ENCODE peak calls at places on chromosomes 2 and 18, in four cellular contexts. U is DND-41, Q is endothelial cell of umbilical vein, E is GM23248. Z is an unnamed sample.

GRCh38 chr2:1613731-1614354 is 130.5 kb downstream of the PXDN start:
- DNase-seq in U (no peak), E (peak; percentile 72), Q (no peak), Z (no peak)

GRCh38 chr2:47221039-47221438 is 65.9 kb upstream of the STPG4 start:
- DNase-seq in Q (no peak), U (no peak), E (peak; percentile 79), Z (no peak)

GRCh38 chr2:210399440-210400041 is 77.0 kb downstream of the LANCL1 start:
- DNase-seq in Q (peak; percentile 21), U (no peak), E (peak; percentile 29), Z (peak; percentile 4)

GRCh38 chr2:68292108-68292710 is 27.5 kb downstream of the CNRIP1 start:
- DNase-seq in E (peak; percentile 50), Q (peak; percentile 11), U (peak; percentile 11), Z (peak; percentile 24)

GRCh38 chr2:603869-604268 is 73.3 kb downstream of the TMEM18 start:
- DNase-seq in U (no peak), Q (no peak), E (no peak), Z (no peak)

GRCh38 chr18:22169011-22169888 is at the start of gene GATA6:
- DNase-seq in E (peak; percentile 95), Q (peak; percentile 95), U (no peak), Z (peak; percentile 85)

GRCh38 chr2:169739351-169739750 is 5.7 kb downstream of the KLHL23 start:
- DNase-seq in U (no peak), E (no peak), Q (no peak), Z (no peak)

GRCh38 chr18:43622024-43622423 is 344.7 kb upstream of the SYT4 start:
- DNase-seq in E (no peak), U (no peak), Q (no peak), Z (no peak)

GRCh38 chr18:68922392-68922791 is 124.5 kb downstream of the CCDC102B start:
- DNase-seq in Q (no peak), U (no peak), E (no peak), Z (no peak)

GRCh38 chr2:188365058-188365641 is 73.5 kb downstream of the GULP1 start:
- DNase-seq in Q (no peak), E (no peak), U (no peak), Z (no peak)

GRCh38 chr2:6773007-6773693 is 92.6 kb downstream of the CMPK2 start:
- DNase-seq in U (peak; percentile 79), E (peak; percentile 48), Q (peak; percentile 9), Z (peak; percentile 26)

GRCh38 chr2:105329561-105330495 is at the start of gene TGFBRAP1:
- DNase-seq in U (peak; percentile 56), E (peak; percentile 84), Q (peak; percentile 35), Z (no peak)

GRCh38 chr18:8771930-8772329 is 66.6 kb downstream of the MTCL1 start:
- DNase-seq in Q (peak; percentile 20), E (peak; percentile 56), U (no peak), Z (no peak)

GRCh38 chr18:62867521-62867920 is 152.2 kb downstream of the PHLPP1 start:
- DNase-seq in U (no peak), E (no peak), Q (no peak), Z (no peak)

GRCh38 chr2:25537526-25537925 is 135.9 kb downstream of the DTNB start:
- DNase-seq in E (no peak), Q (no peak), U (no peak), Z (no peak)

GRCh38 chr2:241817126-241817820 is 8.3 kb downstream of the NEU4 start:
- DNase-seq in E (no peak), U (no peak), Q (no peak), Z (no peak)

GRCh38 chr2:36371070-36371962 is 15.7 kb downstream of the CRIM1 start:
- DNase-seq in E (peak; percentile 55), Q (peak; percentile 65), U (no peak), Z (no peak)

GRCh38 chr18:27844416-27844792 is 332.5 kb downstream of the CDH2 start:
- DNase-seq in Q (no peak), U (peak; percentile 58), E (peak; percentile 17), Z (no peak)

GRCh38 chr2:232457121-232458011 is 1.4 kb downstream of the ALPI start:
- DNase-seq in Q (no peak), U (no peak), E (no peak), Z (no peak)

GRCh38 chr18:50079571-50080295 is 115.2 kb downstream of the MYO5B start:
- DNase-seq in Q (no peak), E (no peak), U (no peak), Z (no peak)

GRCh38 chr18:22320736-22321135 is 97.0 kb downstream of the CTAGE1 start:
- DNase-seq in Q (no peak), E (no peak), U (no peak), Z (no peak)

GRCh38 chr2:96090181-96090500 is 26.2 kb downstream of the ADRA2B start:
- DNase-seq in U (no peak), Q (no peak), E (no peak), Z (no peak)

GRCh38 chr2:118989481-118989880 is 47.5 kb downstream of the MARCO start:
- DNase-seq in Q (no peak), U (no peak), E (no peak), Z (no peak)

GRCh38 chr2:200418399-200418798 is 91.5 kb downstream of the KCTD18 start:
- DNase-seq in E (no peak), Q (no peak), U (no peak), Z (no peak)

GRCh38 chr2:65430515-65431416 is 1.6 kb downstream of the SPRED2 start:
- DNase-seq in E (peak; percentile 70), U (peak; percentile 87), Q (peak; percentile 23), Z (peak; percentile 75)

GRCh38 chr2:46299365-46300263 is 2.4 kb downstream of the EPAS1 start:
- DNase-seq in U (no peak), Q (peak; percentile 73), E (peak; percentile 91), Z (no peak)

GRCh38 chr2:195330513-195330956 is 326.5 kb upstream of the SLC39A10 start:
- DNase-seq in U (no peak), E (no peak), Q (no peak), Z (no peak)

GRCh38 chr2:191950132-191950885 is 103.4 kb upstream of the CAVIN2 start:
- DNase-seq in E (peak; percentile 77), Q (peak; percentile 80), U (no peak), Z (no peak)

GRCh38 chr18:58805482-58806187 is 59.0 kb upstream of the ZNF532 start:
- DNase-seq in Q (no peak), U (no peak), E (no peak), Z (no peak)

GRCh38 chr18:56447972-56448371 is 190.4 kb downstream of the TXNL1 start:
- DNase-seq in E (no peak), Q (no peak), U (no peak), Z (no peak)

GRCh38 chr2:46974174-46974573 is 58.6 kb upstream of the MCFD2 start:
- DNase-seq in U (no peak), E (no peak), Q (no peak), Z (no peak)

GRCh38 chr2:112482309-112483046 is 522 bp downstream of the TTL start:
- DNase-seq in E (peak; percentile 69), U (peak; percentile 54), Q (peak; percentile 49), Z (no peak)

GRCh38 chr18:12564861-12565260 is 93.0 kb downstream of the SPIRE1 start:
- DNase-seq in E (no peak), U (no peak), Q (no peak), Z (no peak)

GRCh38 chr18:12564378-12564777 is 93.5 kb downstream of the SPIRE1 start:
- DNase-seq in E (no peak), Q (no peak), U (no peak), Z (no peak)

GRCh38 chr18:12571617-12572016 is 86.3 kb downstream of the SPIRE1 start:
- DNase-seq in U (no peak), Q (no peak), E (no peak), Z (no peak)

GRCh38 chr18:12569791-12570190 is 88.1 kb downstream of the SPIRE1 start:
- DNase-seq in E (no peak), Q (no peak), U (no peak), Z (no peak)

DNA sequence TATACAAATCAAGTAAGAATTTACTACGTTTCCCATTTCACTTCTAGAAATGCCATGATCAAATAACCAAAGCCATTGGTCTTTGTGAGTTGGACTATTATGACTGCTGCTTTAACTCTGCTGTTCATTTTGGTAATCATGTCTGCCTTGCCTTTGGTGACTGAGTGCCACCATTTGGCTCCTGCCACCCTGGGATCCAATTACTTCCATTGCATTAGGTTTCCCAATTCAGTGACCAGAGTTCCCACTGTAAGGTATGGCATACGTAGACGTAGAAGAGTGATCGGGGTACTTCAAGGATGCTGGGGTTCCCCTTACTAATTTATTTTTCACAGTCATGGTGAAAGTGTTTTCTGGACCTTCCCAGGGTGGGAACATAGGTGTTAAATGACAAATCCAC is 90.1 kb downstream of the SPIRE1 start:
- DNase-seq in E (no peak), U (no peak), Q (no peak), Z (no peak)
- H3K4me1 ChIP-seq in E (peaks cover 7% of the 10 kb centered on the region), U (no peaks in the 10 kb centered on the region), Q (no peaks in the 10 kb centered on the region), Z (no peaks in the 10 kb centered on the region)

GRCh38 chr2:240257940-240258580 is 117.6 kb upstream of the OTOS start:
- DNase-seq in U (no peak), Q (no peak), E (no peak), Z (no peak)
- H2AFZ ChIP-seq in U (no peak overlapping the region), Q (no peak overlapping the region), E (no peak overlapping the region), Z (no peak overlapping the region)

GRCh38 chr2:75607988-75608683 is 38.4 kb upstream of the MRPL19 start:
- DNase-seq in E (peak; percentile 40), U (no peak), Q (peak; percentile 19), Z (no peak)

GRCh38 chr2:75608684-75609333 is 37.8 kb upstream of the MRPL19 start:
- DNase-seq in Q (peak; percentile 60), E (peak; percentile 75), U (peak; percentile 67), Z (peak; percentile 24)

GRCh38 chr2:75610671-75611070 is 35.9 kb upstream of the MRPL19 start:
- DNase-seq in E (no peak), U (no peak), Q (no peak), Z (no peak)

GRCh38 chr2:75609937-75610508 is 36.6 kb upstream of the MRPL19 start:
- DNase-seq in U (peak; percentile 43), Q (no peak), E (peak; percentile 56), Z (no peak)

DNA sequence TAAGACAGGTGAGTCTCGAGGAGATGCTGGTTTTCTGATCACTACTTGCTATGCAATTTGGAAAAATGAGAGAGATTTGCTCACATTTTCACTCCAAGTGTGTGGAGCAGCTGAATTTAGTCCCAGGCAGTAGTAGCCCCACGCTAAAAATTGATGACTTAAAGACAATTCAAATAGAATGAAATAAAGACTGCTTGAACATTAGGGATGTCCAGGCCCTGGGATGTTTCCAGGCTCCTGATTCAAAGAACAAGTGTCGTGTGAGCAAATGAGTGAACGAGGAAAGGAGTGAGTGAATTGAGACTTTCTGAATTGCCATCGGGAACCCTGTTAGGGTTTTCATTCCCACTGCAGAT is 37.3 kb upstream of the MRPL19 start:
- DNase-seq in U (no peak), E (no peak), Q (no peak), Z (no peak)
- H3K4me1 ChIP-seq in U (peaks cover 26% of the 10 kb centered on the region), E (peaks cover 43% of the 10 kb centered on the region), Q (peaks cover 6% of the 10 kb centered on the region), Z (peaks cover 10% of the 10 kb centered on the region)

GRCh38 chr2:15620340-15620739 is 28.7 kb downstream of the DDX1 start:
- DNase-seq in Q (no peak), U (no peak), E (no peak), Z (no peak)
- H2AFZ ChIP-seq in Q (no peak overlapping the region), U (no peak overlapping the region), E (no peak overlapping the region), Z (no peak overlapping the region)

GRCh38 chr2:203936949-203937348 is 386 bp downstream of the ICOS start:
- DNase-seq in Q (no peak), U (no peak), E (no peak), Z (no peak)
- H3K4me1 ChIP-seq in Q (no peaks in the 10 kb centered on the region), U (peaks cover 89% of the 10 kb centered on the region), E (peaks cover 3% of the 10 kb centered on the region), Z (no peaks in the 10 kb centered on the region)

Z was measured in HCT116.